ENCODE peak calls at places on chromosomes 16 and 17, in ten cellular contexts. T is lower lobe of right lung; X is A549; B is aorta; R is naive thymus-derived CD4-positive, alpha-beta T cell; V is adrenal gland; F is tibial nerve; S is thoracic aorta; L is testis; U is left ventricle myocardium inferior. Y is an unnamed sample.

GRCh38 chr17:1111599-1112443 is 68.0 kb downstream of the ABR start:
- DNase-seq in T (peak; percentile 74), X (peak; percentile 64), B (peak; percentile 87), R (no peak), V (peak; percentile 73), F (no peak), S (peak; percentile 52), L (no peak), U (peak; percentile 58), Y (no peak)

GRCh38 chr16:81263470-81264200 is 25.1 kb downstream of the BCO1 start:
- DNase-seq in T (no peak), X (no peak), B (no peak), R (no peak), V (peak; percentile 66), F (peak; percentile 14), S (no peak), L (peak; percentile 68), U (no peak), Y (no peak)

GRCh38 chr17:4968166-4968915 is 724 bp upstream of the SPAG7 start:
- DNase-seq in T (no peak), X (peak; percentile 38), B (no peak), R (no peak), V (no peak), F (no peak), S (no peak), L (peak; percentile 45), U (no peak), Y (no peak)

GRCh38 chr16:69741951-69742904 is 12.5 kb downstream of the NOB1 start:
- DNase-seq in T (peak; percentile 74), X (no peak), B (peak; percentile 91), R (no peak), V (peak; percentile 95), F (peak; percentile 91), S (no peak), L (peak; percentile 78), U (peak; percentile 83), Y (no peak)

GRCh38 chr16:54173489-54173888 is 113.1 kb downstream of the IRX3 start:
- DNase-seq in T (no peak), X (no peak), B (no peak), R (no peak), V (no peak), F (no peak), S (no peak), L (no peak), U (no peak), Y (no peak)

GRCh38 chr16:86872126-86872525 is 293.8 kb downstream of the FOXL1 start:
- DNase-seq in T (no peak), X (no peak), B (no peak), R (no peak), V (no peak), F (no peak), S (no peak), L (no peak), U (no peak), Y (no peak)

GRCh38 chr16:24009060-24009459 is 173.3 kb downstream of the PRKCB start:
- DNase-seq in T (no peak), X (no peak), B (no peak), R (no peak), V (no peak), F (no peak), S (no peak), L (no peak), U (no peak), Y (no peak)

GRCh38 chr17:13562271-13562800 is 39.4 kb downstream of the HS3ST3A1 start:
- DNase-seq in T (no peak), X (no peak), B (no peak), R (no peak), V (peak; percentile 73), F (no peak), S (no peak), L (no peak), U (no peak), Y (no peak)

GRCh38 chr16:9049241-9049640 is 42.2 kb upstream of the HAPSTR1 start:
- DNase-seq in T (no peak), X (no peak), B (no peak), R (no peak), V (no peak), F (no peak), S (no peak), L (no peak), U (no peak), Y (no peak)

GRCh38 chr16:84396537-84397008 is 28.2 kb downstream of the ATP2C2 start:
- DNase-seq in T (peak; percentile 86), X (peak; percentile 77), B (no peak), R (no peak), V (no peak), F (no peak), S (no peak), L (no peak), U (no peak), Y (no peak)

GRCh38 chr16:54080524-54081008 is 206.0 kb downstream of the IRX3 start:
- DNase-seq in T (no peak), X (peak; percentile 31), B (no peak), R (no peak), V (no peak), F (no peak), S (no peak), L (peak; percentile 25), U (no peak), Y (no peak)

GRCh38 chr16:4510131-4510530 is 28.4 kb downstream of the CDIP1 start:
- DNase-seq in T (no peak), X (no peak), B (peak; percentile 53), R (no peak), V (no peak), F (no peak), S (no peak), L (no peak), U (no peak), Y (no peak)

GRCh38 chr16:17222756-17223411 is 247.9 kb downstream of the XYLT1 start:
- DNase-seq in T (no peak), X (no peak), B (no peak), R (no peak), V (peak; percentile 72), F (peak; percentile 20), S (no peak), L (peak; percentile 17), U (no peak), Y (no peak)

GRCh38 chr16:66741971-66742396 is 9.4 kb downstream of the DYNC1LI2 start:
- DNase-seq in T (no peak), X (no peak), B (no peak), R (no peak), V (no peak), F (no peak), S (no peak), L (no peak), U (no peak), Y (no peak)

GRCh38 chr16:66742409-66742808 is 9.0 kb downstream of the DYNC1LI2 start:
- DNase-seq in T (no peak), X (no peak), B (no peak), R (no peak), V (no peak), F (no peak), S (no peak), L (no peak), U (no peak), Y (no peak)

GRCh38 chr16:66740010-66740409 is 11.4 kb downstream of the DYNC1LI2 start:
- DNase-seq in T (no peak), X (peak; percentile 80), B (no peak), R (no peak), V (no peak), F (no peak), S (no peak), L (peak; percentile 49), U (no peak), Y (no peak)

GRCh38 chr16:66740533-66740932 is 10.9 kb downstream of the DYNC1LI2 start:
- DNase-seq in T (no peak), X (no peak), B (no peak), R (no peak), V (no peak), F (no peak), S (no peak), L (no peak), U (no peak), Y (no peak)

GRCh38 chr16:66741131-66741900 is 10.1 kb downstream of the DYNC1LI2 start:
- DNase-seq in T (peak; percentile 84), X (peak; percentile 68), B (peak; percentile 92), R (no peak), V (peak; percentile 98), F (peak; percentile 98), S (peak; percentile 83), L (peak; percentile 91), U (peak; percentile 88), Y (no peak)
- H3K9me3 ChIP-seq in T (no peaks in the 10 kb centered on the region), X (no peaks in the 10 kb centered on the region), B (no peaks in the 10 kb centered on the region), R (no peaks in the 10 kb centered on the region), V (no peaks in the 10 kb centered on the region), F (no peaks in the 10 kb centered on the region), S (no peaks in the 10 kb centered on the region), L (no peaks in the 10 kb centered on the region), U (no peaks in the 10 kb centered on the region), Y (no peaks in the 10 kb centered on the region)

GRCh38 chr16:62543516-62543915 is 507.3 kb upstream of the CDH8 start:
- DNase-seq in T (no peak), X (no peak), B (no peak), R (no peak), V (peak; percentile 60), F (no peak), S (no peak), L (no peak), U (no peak), Y (no peak)
- H3K9me3 ChIP-seq in T (no peaks in the 10 kb centered on the region), X (no peaks in the 10 kb centered on the region), B (peaks cover 1% of the 10 kb centered on the region), R (no peaks in the 10 kb centered on the region), V (no peaks in the 10 kb centered on the region), F (no peaks in the 10 kb centered on the region), S (no peaks in the 10 kb centered on the region), L (no peaks in the 10 kb centered on the region), U (no peaks in the 10 kb centered on the region), Y (no peaks in the 10 kb centered on the region)

GRCh38 chr16:35731341-35732040 is 2272.1 kb downstream of the TP53TG3F start:
- DNase-seq in T (no peak), X (no peak), B (no peak), R (no peak), V (no peak), F (no peak), S (no peak), L (no peak), U (no peak), Y (no peak)
- H3K9me3 ChIP-seq in T (peaks cover 2% of the 10 kb centered on the region), X (no peaks in the 10 kb centered on the region), B (no peaks in the 10 kb centered on the region), R (no peaks in the 10 kb centered on the region), V (no peaks in the 10 kb centered on the region), F (no peaks in the 10 kb centered on the region), S (no peaks in the 10 kb centered on the region), L (no peaks in the 10 kb centered on the region), U (no peaks in the 10 kb centered on the region), Y (peaks cover 13% of the 10 kb centered on the region)

GRCh38 chr17:22300177-22300576 is 607.9 kb downstream of the KCNJ18 start:
- DNase-seq in T (no peak), X (no peak), B (no peak), R (no peak), V (no peak), F (no peak), S (no peak), L (no peak), U (no peak), Y (no peak)

GRCh38 chr17:22303865-22304264 is 611.5 kb downstream of the KCNJ18 start:
- DNase-seq in T (no peak), X (no peak), B (no peak), R (no peak), V (no peak), F (no peak), S (no peak), L (no peak), U (no peak), Y (no peak)

GRCh38 chr17:22301353-22301745 is 609.0 kb downstream of the KCNJ18 start:
- DNase-seq in T (no peak), X (no peak), B (no peak), R (no peak), V (no peak), F (no peak), S (no peak), L (no peak), U (no peak), Y (no peak)

GRCh38 chr17:22303096-22303495 is 610.8 kb downstream of the KCNJ18 start:
- DNase-seq in T (no peak), X (no peak), B (no peak), R (no peak), V (no peak), F (no peak), S (no peak), L (no peak), U (no peak), Y (no peak)

GRCh38 chr17:22300731-22301352 is 608.5 kb downstream of the KCNJ18 start:
- DNase-seq in T (no peak), X (no peak), B (no peak), R (no peak), V (no peak), F (no peak), S (no peak), L (peak; percentile 73), U (no peak), Y (no peak)
- H3K9me3 ChIP-seq in T (no peaks in the 10 kb centered on the region), X (peaks cover 4% of the 10 kb centered on the region), B (peaks cover 2% of the 10 kb centered on the region), R (no peaks in the 10 kb centered on the region), V (no peaks in the 10 kb centered on the region), F (no peaks in the 10 kb centered on the region), S (no peaks in the 10 kb centered on the region), L (no peaks in the 10 kb centered on the region), U (peaks cover 5% of the 10 kb centered on the region), Y (peaks cover 17% of the 10 kb centered on the region)

Y was measured in iPS DF 6.9.